ENCODE peak calls at places on chromosomes 3 and 15, in nine cellular contexts. O, E, D, G, R, T, W, U and V are unnamed samples.

GRCh38 chr15:58931985-58932384 is 1.5 kb downstream of the SLTM start:
- DNase-seq in T (no peak), U (peak), W (no peak), O (peak), R (no peak), E (peak), D (no peak), G (peak), V (no peak)

GRCh38 chr3:144549161-144549560 is 577.5 kb downstream of the DIPK2A start:
- DNase-seq in G (no peak), U (no peak), W (no peak), E (no peak), O (no peak), R (no peak), D (peak), T (no peak), V (no peak)

GRCh38 chr3:114877378-114878118 is 269.5 kb downstream of the ZBTB20 start:
- DNase-seq in T (no peak), U (peak), G (no peak), W (no peak), E (no peak), R (no peak), O (no peak), D (no peak), V (no peak)

GRCh38 chr3:53236112-53236841 is 19.5 kb downstream of the TKT start:
- DNase-seq in W (peak), E (peak), G (peak), D (no peak), U (peak), T (peak), R (peak), O (peak), V (peak)

GRCh38 chr15:22871481-22872076 is 33.1 kb downstream of the NIPA2 start:
- DNase-seq in E (no peak), T (no peak), W (no peak), D (no peak), U (no peak), R (no peak), G (no peak), O (no peak), V (no peak)

GRCh38 chr15:72227192-72227586 is 3.8 kb downstream of the PKM start:
- DNase-seq in D (no peak), E (no peak), T (peak), U (peak), W (no peak), O (no peak), G (no peak), R (no peak), V (no peak)

GRCh38 chr15:66744610-66745279 is 42.7 kb downstream of the SMAD6 start:
- DNase-seq in W (no peak), U (no peak), T (no peak), R (no peak), O (no peak), E (no peak), D (no peak), G (no peak), V (no peak)

GRCh38 chr3:77939726-77940125 is 899.8 kb downstream of the ROBO2 start:
- DNase-seq in O (no peak), T (no peak), E (no peak), R (no peak), U (no peak), D (no peak), G (no peak), W (no peak), V (no peak)

GRCh38 chr3:162629372-162629771 is 1132.8 kb downstream of the OTOL1 start:
- DNase-seq in G (no peak), O (no peak), W (no peak), D (no peak), E (no peak), R (no peak), T (no peak), U (no peak), V (no peak)

GRCh38 chr3:126472277-126473006 is 3.2 kb downstream of the ZXDC start:
- DNase-seq in U (peak), E (no peak), T (peak), D (no peak), W (peak), G (peak), R (peak), O (peak), V (peak)

GRCh38 chr3:180594631-180595348 is 7.2 kb upstream of the TTC14 start:
- DNase-seq in T (no peak), G (no peak), W (no peak), D (peak), U (peak), R (no peak), O (no peak), E (no peak), V (no peak)

GRCh38 chr3:179811321-179812095 is 158.7 kb downstream of the USP13 start:
- DNase-seq in R (no peak), O (peak), G (peak), D (peak), E (peak), W (no peak), T (no peak), U (peak), V (peak)

GRCh38 chr3:190166948-190167347 is 46.3 kb upstream of the P3H2 start:
- DNase-seq in G (no peak), T (no peak), U (no peak), R (no peak), E (no peak), D (no peak), W (no peak), O (no peak), V (no peak)

GRCh38 chr15:82944840-82945239 is 7.7 kb downstream of the HOMER2 start:
- DNase-seq in W (no peak), U (no peak), O (no peak), T (no peak), R (no peak), D (no peak), E (no peak), G (no peak), V (no peak)

GRCh38 chr15:81155375-81156218 is 21.5 kb downstream of the CFAP161 start:
- DNase-seq in E (no peak), R (no peak), G (peak), T (peak), D (peak), U (peak), O (peak), W (peak), V (no peak)

GRCh38 chr3:141275973-141276372 is 44.3 kb downstream of the PXYLP1 start:
- DNase-seq in D (no peak), R (no peak), O (no peak), T (no peak), E (no peak), W (peak), U (peak), G (no peak), V (no peak)

GRCh38 chr3:4995500-4996053 is 16.3 kb downstream of the BHLHE40 start:
- DNase-seq in O (no peak), E (no peak), U (peak), D (no peak), T (no peak), W (peak), R (no peak), G (no peak), V (no peak)

GRCh38 chr3:32508731-32509130 is 6.1 kb upstream of the CMTM6 start:
- DNase-seq in T (no peak), E (no peak), U (peak), W (no peak), D (no peak), R (no peak), G (no peak), O (no peak), V (no peak)

GRCh38 chr3:134338516-134339261 is 35.6 kb downstream of the AMOTL2 start:
- DNase-seq in O (no peak), T (peak), D (no peak), G (no peak), U (no peak), W (no peak), R (no peak), E (no peak), V (no peak)

GRCh38 chr3:99753268-99753975 is 64.2 kb upstream of the CMSS1 start:
- DNase-seq in D (peak), W (no peak), E (peak), T (peak), G (no peak), U (peak), O (no peak), R (no peak), V (no peak)

GRCh38 chr3:141561426-141562034 is 74.7 kb downstream of the RASA2 start:
- DNase-seq in W (no peak), T (peak), O (no peak), D (peak), R (no peak), G (peak), E (peak), U (peak), V (no peak)

GRCh38 chr3:72127843-72128242 is 342.9 kb upstream of the PROK2 start:
- DNase-seq in O (no peak), E (no peak), D (no peak), W (no peak), T (no peak), G (no peak), R (no peak), U (peak), V (no peak)

GRCh38 chr15:69748131-69748530 is 295.5 kb downstream of the RPLP1 start:
- DNase-seq in G (no peak), R (no peak), T (no peak), W (no peak), E (no peak), U (no peak), O (no peak), D (no peak), V (no peak)

GRCh38 chr3:157360044-157360443 is 76.6 kb upstream of the PTX3 start:
- DNase-seq in D (no peak), G (no peak), R (no peak), E (no peak), O (no peak), W (no peak), U (peak), T (no peak), V (no peak)

GRCh38 chr15:29262738-29263137 is 6.9 kb downstream of the NSMCE3 start:
- DNase-seq in D (no peak), W (no peak), O (no peak), R (no peak), U (no peak), T (no peak), E (no peak), G (no peak), V (no peak)

GRCh38 chr15:80272987-80273386 is 21.0 kb upstream of the CTXND1 start:
- DNase-seq in R (no peak), W (peak), E (no peak), O (no peak), U (no peak), G (no peak), D (no peak), T (no peak), V (no peak)

GRCh38 chr15:40367038-40367672 is 9.1 kb downstream of the DISP2 start:
- DNase-seq in W (no peak), O (peak), D (no peak), T (no peak), U (no peak), R (peak), E (peak), G (peak), V (peak)

GRCh38 chr15:99454941-99455795 is 110.6 kb upstream of the MEF2A start:
- DNase-seq in O (peak), T (peak), W (peak), D (no peak), G (peak), R (peak), E (peak), U (peak), V (peak)

GRCh38 chr3:10142707-10143560 is 1.4 kb downstream of the VHL start:
- DNase-seq in O (peak), G (no peak), E (no peak), T (peak), W (no peak), U (no peak), R (no peak), D (no peak), V (no peak)

GRCh38 chr3:126763035-126763434 is 59.0 kb downstream of the CHCHD6 start:
- DNase-seq in R (no peak), G (no peak), O (no peak), U (no peak), D (no peak), W (no peak), E (no peak), T (no peak), V (no peak)

GRCh38 chr15:57091626-57092025 is 173.2 kb downstream of the TCF12 start:
- DNase-seq in U (no peak), T (no peak), E (no peak), W (no peak), G (no peak), D (no peak), O (no peak), R (no peak), V (no peak)

GRCh38 chr3:13047296-13048165 is 25.7 kb downstream of the IQSEC1 start:
- DNase-seq in D (no peak), U (no peak), T (no peak), R (no peak), E (no peak), W (no peak), O (no peak), G (no peak), V (no peak)
- TF ChIP-seq CTCF in D (no peak), U (no peak), T (no peak), R (peak), E (no peak), W (no peak), O (no peak), G (no peak), V (peak)

DNA sequence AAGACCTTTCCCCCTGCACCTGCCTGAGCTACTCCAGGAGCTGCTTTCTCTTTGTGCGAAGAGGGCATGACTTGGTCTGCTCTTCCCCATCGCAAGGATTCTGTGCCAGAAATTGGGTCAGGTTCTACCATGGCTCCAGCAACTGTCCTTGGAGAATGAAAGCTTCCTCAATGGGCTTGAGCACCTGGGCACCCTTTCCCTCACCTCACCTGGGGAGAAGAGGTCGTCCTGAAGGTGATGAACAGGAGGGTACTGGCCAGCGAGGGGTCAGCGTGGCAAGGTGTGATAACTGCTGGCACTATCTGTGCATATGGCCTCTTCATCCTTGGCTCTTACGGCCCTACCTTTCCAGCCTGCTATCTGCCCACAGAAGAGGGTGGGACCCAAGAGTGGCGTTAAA is 899 bp upstream of the RBM15B start:
- DNase-seq in O (no peak), D (no peak), R (no peak), G (no peak), U (no peak), W (no peak), T (no peak), E (no peak), V (peak)
- H3K4me3 ChIP-seq in O (peak), D (no peak), R (no peak), G (no peak), U (no peak), W (no peak), T (no peak), E (no peak), V (no peak)

GRCh38 chr3:171566803-171567422 is 106.7 kb upstream of the TNIK start:
- DNase-seq in E (no peak), W (no peak), D (peak), R (no peak), U (peak), O (no peak), G (no peak), T (no peak), V (no peak)

GRCh38 chr3:171564723-171565122 is 104.5 kb upstream of the TNIK start:
- DNase-seq in E (no peak), D (no peak), R (no peak), O (no peak), G (no peak), T (no peak), W (no peak), U (no peak), V (no peak)

GRCh38 chr3:171565671-171566070 is 105.5 kb upstream of the TNIK start:
- DNase-seq in U (peak), R (no peak), D (no peak), G (no peak), E (no peak), O (no peak), T (no peak), W (no peak), V (no peak)

GRCh38 chr3:171563298-171563697 is 103.1 kb upstream of the TNIK start:
- DNase-seq in E (peak), U (no peak), T (no peak), G (no peak), W (no peak), O (no peak), D (no peak), R (no peak), V (no peak)

DNA sequence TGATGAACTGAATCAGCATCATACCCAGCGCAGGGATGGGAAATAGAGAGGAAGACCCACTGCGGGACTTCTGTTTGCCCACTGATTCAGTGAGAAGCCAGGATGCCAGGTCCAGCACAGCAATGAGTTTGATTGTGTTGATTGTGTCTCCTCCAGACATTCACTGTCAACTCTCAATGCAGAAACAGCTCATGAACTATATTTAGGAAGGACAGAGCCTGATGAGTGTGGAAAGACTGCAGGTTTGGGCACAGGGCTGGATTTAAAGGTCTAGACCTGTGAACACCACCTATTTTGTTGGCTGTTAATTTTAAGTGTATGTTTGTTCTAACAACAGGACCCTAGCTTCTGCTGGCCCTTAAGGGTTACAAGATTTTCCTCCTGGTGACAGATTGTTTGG is 104.9 kb upstream of the TNIK start:
- DNase-seq in T (no peak), U (no peak), W (no peak), D (no peak), E (no peak), O (no peak), R (no peak), G (no peak), V (no peak)
- H3K27ac ChIP-seq in T (no peak), U (no peak), W (no peak), D (no peak), E (no peak), O (no peak), R (no peak), G (no peak), V (no peak)

GRCh38 chr3:51662456-51662855 is 8.6 kb upstream of the TEX264 start:
- DNase-seq in D (no peak), T (no peak), E (no peak), R (no peak), O (no peak), U (no peak), W (no peak), G (no peak), V (no peak)

GRCh38 chr3:51657234-51657633 is 13.8 kb upstream of the TEX264 start:
- DNase-seq in T (no peak), O (no peak), E (no peak), W (no peak), U (no peak), R (no peak), G (no peak), D (no peak), V (no peak)

DNA sequence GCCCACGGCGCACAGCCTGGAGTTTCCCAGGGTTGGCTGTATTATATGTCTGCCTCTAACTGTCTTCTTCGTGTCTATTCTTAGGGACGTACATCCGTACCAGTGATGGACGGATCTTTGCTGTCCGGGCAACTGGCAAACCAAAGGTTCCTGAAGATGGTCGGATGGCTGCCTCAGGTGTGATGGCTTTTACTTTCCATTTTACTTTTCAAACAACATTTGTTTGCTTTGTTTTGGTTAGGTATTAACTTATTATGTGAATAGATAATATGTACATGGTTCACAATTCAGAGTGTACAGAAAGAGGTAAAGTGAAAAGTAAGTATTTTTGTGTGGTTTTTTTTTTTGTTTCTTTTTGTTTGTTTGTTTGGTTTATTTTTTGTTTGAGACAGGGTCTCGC is 11.1 kb upstream of the TEX264 start:
- DNase-seq in O (no peak), W (no peak), E (no peak), U (no peak), T (no peak), D (no peak), R (no peak), G (no peak), V (no peak)
- TF ChIP-seq CTCF in O (no peak), W (no peak), E (no peak), U (no peak), T (no peak), D (no peak), R (no peak), G (no peak), V (no peak)

GRCh38 chr15:74523982-74524381 is 17.0 kb upstream of the ARID3B start:
- DNase-seq in O (no peak), D (no peak), U (peak), G (no peak), E (no peak), R (no peak), W (no peak), T (no peak), V (no peak)

GRCh38 chr15:74517096-74517495 is 23.9 kb upstream of the ARID3B start:
- DNase-seq in W (no peak), D (no peak), T (no peak), R (no peak), G (no peak), E (no peak), U (no peak), O (no peak), V (no peak)

GRCh38 chr15:74514039-74514438 is 27.0 kb upstream of the ARID3B start:
- DNase-seq in U (peak), D (no peak), G (no peak), O (no peak), E (no peak), R (no peak), W (no peak), T (no peak), V (no peak)

GRCh38 chr15:74520407-74520806 is 20.6 kb upstream of the ARID3B start:
- DNase-seq in R (no peak), U (no peak), W (no peak), E (no peak), G (no peak), T (no peak), O (no peak), D (no peak), V (no peak)

GRCh38 chr15:74519311-74519710 is 21.7 kb upstream of the ARID3B start:
- DNase-seq in G (no peak), E (no peak), R (no peak), T (no peak), O (no peak), U (peak), W (no peak), D (no peak), V (no peak)
- H3K4me3 ChIP-seq in G (no peak), E (no peak), R (no peak), T (no peak), O (no peak), U (no peak), W (no peak), D (no peak), V (no peak)

GRCh38 chr15:74783808-74784175 is 1.9 kb downstream of the CSK start:
- DNase-seq in W (no peak), G (no peak), O (no peak), U (no peak), E (no peak), R (no peak), T (no peak), D (no peak), V (no peak)

GRCh38 chr15:74783072-74783807 is 1.4 kb downstream of the CSK start:
- DNase-seq in E (no peak), U (peak), O (no peak), W (no peak), T (no peak), R (no peak), G (no peak), D (peak), V (no peak)

GRCh38 chr15:74780983-74781672 is 752 bp upstream of the CSK start:
- DNase-seq in R (no peak), W (no peak), D (no peak), E (no peak), T (no peak), G (no peak), U (peak), O (no peak), V (no peak)

GRCh38 chr15:74781673-74782595 is at the start of gene CSK:
- DNase-seq in E (peak), G (peak), W (no peak), R (peak), O (peak), U (peak), T (no peak), D (peak), V (peak)

DNA sequence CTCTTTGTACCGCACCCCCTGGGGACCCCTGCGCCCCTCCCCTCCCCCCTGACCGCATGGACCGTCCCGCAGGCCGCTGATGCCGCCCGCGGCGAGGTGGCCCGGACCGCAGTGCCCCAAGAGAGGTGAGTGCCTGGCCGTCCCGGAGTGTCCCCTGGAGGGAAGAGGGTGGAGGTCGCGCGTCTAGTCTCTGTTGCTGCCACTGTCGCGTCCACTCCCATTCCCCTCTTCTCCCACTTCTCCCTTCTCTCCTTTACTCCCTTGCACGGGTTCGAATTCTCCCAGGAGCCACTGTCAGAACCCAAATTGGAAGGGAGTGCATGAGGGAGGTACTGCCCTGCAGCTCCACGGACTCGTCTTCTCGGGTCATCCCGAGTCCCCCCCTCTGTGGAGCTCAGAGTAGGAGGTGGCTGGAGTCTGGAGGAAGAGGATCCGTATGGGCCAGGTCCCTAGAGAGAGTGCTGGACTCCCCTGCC is 754 bp downstream of the CSK start:
- DNase-seq in W (no peak), R (no peak), D (no peak), G (no peak), E (no peak), U (no peak), T (no peak), O (no peak), V (no peak)
- H3K27ac ChIP-seq in W (peak), R (peak), D (no peak), G (peak), E (peak), U (peak), T (peak), O (peak), V (peak)

GRCh38 chr3:138348107-138348949 is at the start of gene MRAS:
- DNase-seq in O (peak), D (peak), W (peak), U (peak), R (peak), E (peak), T (peak), G (peak), V (peak)
- TF ChIP-seq CTCF in O (peak), D (peak), W (peak), U (peak), R (peak), E (peak), T (peak), G (peak), V (peak)